ENCODE peak calls at places on chromosome 12, in eight cellular contexts. H, I, N, L, K, F, U and W are unnamed samples.

GRCh38 chr12:58450868-58451482 is 469.3 kb downstream of the LRIG3 start:
- DNase-seq in I (peak), H (peak), F (no peak), K (no peak), N (no peak), L (no peak), U (no peak), W (no peak)

GRCh38 chr12:8697120-8697475 is 693 bp upstream of the RIMKLB start:
- DNase-seq in I (no peak), F (no peak), N (no peak), K (no peak), H (peak), L (peak), U (peak), W (no peak)

GRCh38 chr12:123741937-123742572 is 20.0 kb upstream of the DNAH10 start:
- DNase-seq in H (no peak), I (no peak), F (no peak), K (no peak), L (no peak), U (no peak), N (no peak), W (no peak)

GRCh38 chr12:111995782-111996480 is 17.0 kb downstream of the TMEM116 start:
- DNase-seq in F (no peak), H (no peak), N (no peak), K (no peak), I (no peak), U (no peak), L (no peak), W (no peak)

GRCh38 chr12:122830517-122831214 is 4.6 kb upstream of the HIP1R start:
- DNase-seq in N (peak), K (no peak), L (no peak), U (peak), F (no peak), I (no peak), H (no peak), W (no peak)

GRCh38 chr12:123767613-123768012 is 5.5 kb downstream of the DNAH10 start:
- DNase-seq in F (no peak), H (no peak), N (no peak), L (no peak), K (no peak), I (no peak), U (no peak), W (peak)

GRCh38 chr12:32435921-32436710 is 36.8 kb downstream of the FGD4 start:
- DNase-seq in F (no peak), I (no peak), H (no peak), N (no peak), L (no peak), K (no peak), U (no peak), W (no peak)

GRCh38 chr12:79344855-79345840 is 345.6 kb downstream of the PAWR start:
- DNase-seq in K (no peak), N (no peak), F (no peak), H (peak), U (peak), L (peak), I (no peak), W (peak)

GRCh38 chr12:93773122-93773871 is 96.1 kb downstream of the CRADD start:
- DNase-seq in L (no peak), F (no peak), N (no peak), H (no peak), I (no peak), U (peak), K (no peak), W (no peak)

GRCh38 chr12:102847131-102847530 is 69.9 kb downstream of the PAH start:
- DNase-seq in U (no peak), L (no peak), H (no peak), N (no peak), F (no peak), I (no peak), K (no peak), W (no peak)

GRCh38 chr12:113136128-113136989 is 798 bp upstream of the RASAL1 start:
- DNase-seq in F (peak), L (peak), K (no peak), I (peak), U (no peak), H (no peak), N (no peak), W (no peak)

GRCh38 chr12:4996714-4997113 is 47.0 kb upstream of the KCNA5 start:
- DNase-seq in N (no peak), H (no peak), K (no peak), L (no peak), I (no peak), U (no peak), F (no peak), W (no peak)

GRCh38 chr12:5003025-5003666 is 40.5 kb upstream of the KCNA5 start:
- DNase-seq in H (peak), N (peak), F (peak), U (peak), I (peak), K (no peak), L (peak), W (peak)

GRCh38 chr12:5000658-5001390 is 42.9 kb upstream of the KCNA5 start:
- DNase-seq in F (no peak), K (no peak), H (peak), I (no peak), N (no peak), L (no peak), U (no peak), W (no peak)

GRCh38 chr12:4997939-4998338 is 45.7 kb upstream of the KCNA5 start:
- DNase-seq in I (no peak), F (no peak), U (peak), H (no peak), K (no peak), L (no peak), N (no peak), W (no peak)

DNA sequence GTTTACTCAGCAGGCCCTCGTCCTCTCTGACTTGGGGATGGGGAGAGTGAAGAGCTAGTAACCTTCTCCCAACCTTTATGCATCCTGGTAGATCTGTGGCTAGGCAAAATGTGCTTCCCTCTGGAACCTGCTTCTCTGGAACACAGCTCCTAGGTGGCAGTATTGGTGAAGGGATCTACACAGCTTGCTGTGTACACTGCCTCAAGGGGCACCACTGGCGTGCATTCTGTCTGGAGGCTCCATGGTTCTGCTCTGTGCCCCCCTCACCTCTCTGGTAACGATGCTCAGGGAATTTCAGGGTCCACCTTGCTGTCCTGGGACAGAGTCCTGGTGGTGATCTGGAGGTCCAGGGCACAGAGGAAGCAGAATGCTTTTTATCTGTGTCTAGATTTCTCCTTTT is 43.5 kb upstream of the KCNA5 start:
- DNase-seq in N (no peak), I (no peak), L (no peak), U (no peak), F (no peak), H (no peak), K (no peak), W (no peak)
- TF ChIP-seq CTCF in N (no peak), I (no peak), L (peak), U (no peak), F (no peak), H (no peak), K (no peak), W (no peak)

GRCh38 chr12:53504004-53504920 is 3.0 kb downstream of the NPFF start:
- DNase-seq in U (no peak), F (no peak), I (no peak), N (no peak), K (peak), L (no peak), H (no peak), W (no peak)
- TF ChIP-seq CTCF in U (no peak), F (no peak), I (no peak), N (no peak), K (no peak), L (no peak), H (no peak), W (no peak)

GRCh38 chr12:5856692-5857091 is 88.4 kb downstream of the ANO2 start:
- DNase-seq in L (no peak), H (peak), K (no peak), U (no peak), F (no peak), I (no peak), N (no peak), W (no peak)

GRCh38 chr12:5864913-5865312 is 80.1 kb downstream of the ANO2 start:
- DNase-seq in L (no peak), I (no peak), F (no peak), K (no peak), H (no peak), N (no peak), U (no peak), W (no peak)

GRCh38 chr12:5865397-5865796 is 79.7 kb downstream of the ANO2 start:
- DNase-seq in L (no peak), F (no peak), K (no peak), H (no peak), I (no peak), U (no peak), N (no peak), W (no peak)

GRCh38 chr12:5861426-5861825 is 83.6 kb downstream of the ANO2 start:
- DNase-seq in H (no peak), L (no peak), K (no peak), U (no peak), I (no peak), F (no peak), N (no peak), W (no peak)
- TF ChIP-seq CTCF in H (no peak), L (no peak), K (no peak), U (no peak), I (no peak), F (no peak), N (no peak), W (no peak)

GRCh38 chr12:48157889-48158370 is 615 bp upstream of the ASB8 start:
- DNase-seq in U (no peak), K (no peak), N (no peak), F (no peak), I (no peak), H (no peak), L (peak), W (no peak)

GRCh38 chr12:48159976-48160525 is 2.7 kb upstream of the ASB8 start:
- DNase-seq in H (no peak), N (no peak), K (no peak), U (no peak), F (no peak), I (no peak), L (no peak), W (no peak)

GRCh38 chr12:48160807-48161206 is 3.5 kb upstream of the ASB8 start:
- DNase-seq in N (no peak), I (no peak), K (no peak), H (no peak), L (no peak), U (no peak), F (no peak), W (no peak)

GRCh38 chr12:48157016-48157888 is at the start of gene ASB8:
- DNase-seq in H (peak), L (peak), K (peak), U (peak), F (peak), I (peak), N (peak), W (peak)

GRCh38 chr12:48156648-48157015 is 683 bp downstream of the ASB8 start:
- DNase-seq in I (no peak), H (no peak), K (no peak), U (no peak), F (no peak), L (no peak), N (no peak), W (no peak)
- TF ChIP-seq CTCF in I (no peak), H (no peak), K (no peak), U (no peak), F (no peak), L (no peak), N (no peak), W (no peak)

DNA sequence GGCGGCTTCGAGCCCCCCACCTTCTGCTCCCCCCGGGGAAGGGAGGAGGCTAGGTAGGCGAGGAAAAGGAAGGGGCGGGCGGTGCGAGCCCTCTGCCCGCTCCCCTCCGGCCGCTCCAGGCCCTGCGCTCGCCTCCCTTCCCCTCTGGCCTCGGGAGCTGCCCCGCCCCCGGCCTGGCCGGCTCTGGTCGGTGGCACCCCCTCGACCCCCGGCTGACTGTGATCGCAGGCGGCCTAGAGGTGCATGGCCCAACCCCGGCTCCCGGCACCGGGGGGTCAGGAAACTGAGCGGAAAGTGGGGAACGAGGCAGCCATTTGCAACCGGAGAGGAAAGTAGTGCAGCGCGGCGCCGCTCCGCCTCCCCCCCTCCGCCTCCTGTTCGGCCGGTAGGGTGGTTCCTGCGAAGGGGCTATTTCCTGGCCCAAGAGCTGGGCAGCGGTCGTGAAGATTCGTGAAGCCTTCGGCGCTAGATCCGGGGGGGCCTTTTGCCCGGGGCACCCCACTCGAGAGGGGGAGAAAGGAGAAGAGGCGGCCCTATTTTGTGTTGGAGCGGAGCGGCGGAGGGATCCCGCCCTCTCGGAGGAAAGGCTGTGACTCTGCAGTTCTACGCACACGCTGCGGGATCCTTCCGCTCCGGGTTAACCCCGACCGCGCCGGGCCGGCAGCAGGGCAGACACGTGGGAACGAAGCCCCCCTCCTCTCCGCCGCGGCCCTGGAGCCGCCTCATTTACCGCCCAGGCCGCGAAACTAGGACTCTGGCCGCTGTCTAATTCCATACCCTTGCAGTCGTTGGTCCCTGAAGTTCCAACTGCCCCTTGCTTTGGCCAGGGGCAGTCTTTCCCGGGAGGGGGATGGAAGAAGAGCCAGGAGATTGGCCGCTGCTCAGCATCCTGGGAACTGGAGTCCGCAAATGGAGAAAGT is at the start of gene KMT2D:
- DNase-seq in N (peak), L (peak), F (peak), U (peak), K (peak), I (peak), H (peak), W (peak)
- TF ChIP-seq CTCF in N (no peak), L (no peak), F (peak), U (peak), K (peak), I (no peak), H (peak), W (no peak)

GRCh38 chr12:44523828-44524227 is 352.3 kb downstream of the NELL2 start:
- DNase-seq in U (no peak), K (no peak), N (no peak), F (no peak), L (no peak), H (no peak), I (no peak), W (no peak)

GRCh38 chr12:44525806-44526654 is 350.1 kb downstream of the NELL2 start:
- DNase-seq in N (peak), K (no peak), F (no peak), U (no peak), L (no peak), H (no peak), I (no peak), W (no peak)

GRCh38 chr12:44521702-44522101 is 354.4 kb downstream of the NELL2 start:
- DNase-seq in H (no peak), K (no peak), N (no peak), U (no peak), F (no peak), I (no peak), L (no peak), W (no peak)

GRCh38 chr12:44531349-44531905 is 344.7 kb downstream of the NELL2 start:
- DNase-seq in N (no peak), L (no peak), U (no peak), K (no peak), H (no peak), I (no peak), F (no peak), W (no peak)

GRCh38 chr12:44526655-44527199 is 349.4 kb downstream of the NELL2 start:
- DNase-seq in H (no peak), F (no peak), L (no peak), N (no peak), I (no peak), K (no peak), U (no peak), W (no peak)
- TF ChIP-seq CTCF in H (peak), F (no peak), L (no peak), N (no peak), I (no peak), K (no peak), U (no peak), W (no peak)

GRCh38 chr12:56084958-56085543 is 5.1 kb downstream of the ERBB3 start:
- DNase-seq in L (peak), H (peak), N (no peak), K (no peak), I (peak), F (no peak), U (no peak), W (no peak)
- TF ChIP-seq CTCF in L (peak), H (peak), N (no peak), K (no peak), I (no peak), F (peak), U (peak), W (peak)

GRCh38 chr12:50549885-50550284 is 45.1 kb downstream of the DIP2B start:
- DNase-seq in H (no peak), I (no peak), N (no peak), L (no peak), F (no peak), U (no peak), K (no peak), W (no peak)
- TF ChIP-seq CTCF in H (no peak), I (no peak), N (no peak), L (no peak), F (no peak), U (no peak), K (no peak), W (no peak)